ENCODE peak calls at places on chromosomes 4 and X, in ten cellular contexts. One of them, this sample, is unnamed.

GRCh38 chr4:137677851-137678250 is 145.6 kb upstream of the PCDH18 start:
- DNase-seq in BE2C: no peak
- DNase-seq in nephron progenitor cell: no peak
- DNase-seq in psoas muscle: no peak
- DNase-seq in IMR-90: peak
- DNase-seq in colonic mucosa: no peak
- DNase-seq in right lobe of liver: no peak
- DNase-seq in CD14-positive monocyte: no peak
- DNase-seq in fibroblast of pulmonary artery: peak
- DNase-seq in lung: no peak
- DNase-seq in this sample: no peak

GRCh38 chr4:2936773-2937145 is 26.4 kb downstream of the NOP14 start:
- DNase-seq in BE2C: peak
- DNase-seq in colonic mucosa: no peak
- DNase-seq in psoas muscle: no peak
- DNase-seq in nephron progenitor cell: no peak
- DNase-seq in right lobe of liver: peak
- DNase-seq in CD14-positive monocyte: no peak
- DNase-seq in IMR-90: peak
- DNase-seq in lung: no peak
- DNase-seq in fibroblast of pulmonary artery: peak
- DNase-seq in this sample: no peak

GRCh38 chr4:96052827-96053226 is 212.9 kb downstream of the PDHA2 start:
- DNase-seq in right lobe of liver: no peak
- DNase-seq in psoas muscle: no peak
- DNase-seq in CD14-positive monocyte: no peak
- DNase-seq in lung: no peak
- DNase-seq in BE2C: no peak
- DNase-seq in fibroblast of pulmonary artery: peak
- DNase-seq in nephron progenitor cell: no peak
- DNase-seq in colonic mucosa: no peak
- DNase-seq in IMR-90: no peak
- DNase-seq in this sample: no peak

GRCh38 chr4:127521463-127521862 is 111.3 kb upstream of the INTU start:
- DNase-seq in right lobe of liver: no peak
- DNase-seq in BE2C: no peak
- DNase-seq in CD14-positive monocyte: no peak
- DNase-seq in colonic mucosa: no peak
- DNase-seq in IMR-90: no peak
- DNase-seq in fibroblast of pulmonary artery: no peak
- DNase-seq in nephron progenitor cell: no peak
- DNase-seq in lung: no peak
- DNase-seq in psoas muscle: no peak
- DNase-seq in this sample: no peak

GRCh38 chr4:3374011-3374645 is 67.6 kb upstream of the HGFAC start:
- DNase-seq in IMR-90: no peak
- DNase-seq in lung: no peak
- DNase-seq in colonic mucosa: no peak
- DNase-seq in right lobe of liver: no peak
- DNase-seq in fibroblast of pulmonary artery: no peak
- DNase-seq in BE2C: no peak
- DNase-seq in psoas muscle: no peak
- DNase-seq in CD14-positive monocyte: no peak
- DNase-seq in nephron progenitor cell: no peak
- DNase-seq in this sample: no peak

GRCh38 chrX:132488092-132488749 is 617 bp downstream of the MBNL3 start:
- DNase-seq in nephron progenitor cell: no peak
- DNase-seq in IMR-90: peak
- DNase-seq in right lobe of liver: no peak
- DNase-seq in fibroblast of pulmonary artery: peak
- DNase-seq in CD14-positive monocyte: peak
- DNase-seq in lung: no peak
- DNase-seq in psoas muscle: no peak
- DNase-seq in colonic mucosa: no peak
- DNase-seq in BE2C: no peak
- DNase-seq in this sample: no peak

GRCh38 chr4:176444741-176445140 is 125.0 kb downstream of the SPCS3 start:
- DNase-seq in CD14-positive monocyte: no peak
- DNase-seq in lung: no peak
- DNase-seq in BE2C: no peak
- DNase-seq in fibroblast of pulmonary artery: peak
- DNase-seq in psoas muscle: no peak
- DNase-seq in nephron progenitor cell: no peak
- DNase-seq in IMR-90: peak
- DNase-seq in right lobe of liver: no peak
- DNase-seq in colonic mucosa: no peak
- DNase-seq in this sample: no peak

GRCh38 chr4:123623611-123624010 is 227.0 kb downstream of the SPRY1 start:
- DNase-seq in nephron progenitor cell: no peak
- DNase-seq in right lobe of liver: no peak
- DNase-seq in psoas muscle: no peak
- DNase-seq in lung: no peak
- DNase-seq in colonic mucosa: no peak
- DNase-seq in BE2C: no peak
- DNase-seq in IMR-90: no peak
- DNase-seq in CD14-positive monocyte: no peak
- DNase-seq in fibroblast of pulmonary artery: no peak
- DNase-seq in this sample: no peak

GRCh38 chr4:20760053-20760452 is 59.8 kb downstream of the PACRGL start:
- DNase-seq in fibroblast of pulmonary artery: peak
- DNase-seq in colonic mucosa: no peak
- DNase-seq in CD14-positive monocyte: no peak
- DNase-seq in nephron progenitor cell: no peak
- DNase-seq in right lobe of liver: no peak
- DNase-seq in BE2C: peak
- DNase-seq in psoas muscle: no peak
- DNase-seq in lung: no peak
- DNase-seq in IMR-90: no peak
- DNase-seq in this sample: no peak

GRCh38 chr4:53730431-53730830 is 139.1 kb upstream of the LNX1 start:
- DNase-seq in fibroblast of pulmonary artery: no peak
- DNase-seq in IMR-90: no peak
- DNase-seq in lung: no peak
- DNase-seq in BE2C: no peak
- DNase-seq in psoas muscle: no peak
- DNase-seq in CD14-positive monocyte: no peak
- DNase-seq in nephron progenitor cell: no peak
- DNase-seq in colonic mucosa: no peak
- DNase-seq in right lobe of liver: no peak
- DNase-seq in this sample: no peak

GRCh38 chrX:117376460-117376859 is 740.1 kb downstream of the KLHL13 start:
- DNase-seq in BE2C: no peak
- DNase-seq in fibroblast of pulmonary artery: no peak
- DNase-seq in lung: no peak
- DNase-seq in CD14-positive monocyte: no peak
- DNase-seq in nephron progenitor cell: no peak
- DNase-seq in colonic mucosa: no peak
- DNase-seq in right lobe of liver: no peak
- DNase-seq in psoas muscle: no peak
- DNase-seq in IMR-90: no peak
- DNase-seq in this sample: no peak

DNA sequence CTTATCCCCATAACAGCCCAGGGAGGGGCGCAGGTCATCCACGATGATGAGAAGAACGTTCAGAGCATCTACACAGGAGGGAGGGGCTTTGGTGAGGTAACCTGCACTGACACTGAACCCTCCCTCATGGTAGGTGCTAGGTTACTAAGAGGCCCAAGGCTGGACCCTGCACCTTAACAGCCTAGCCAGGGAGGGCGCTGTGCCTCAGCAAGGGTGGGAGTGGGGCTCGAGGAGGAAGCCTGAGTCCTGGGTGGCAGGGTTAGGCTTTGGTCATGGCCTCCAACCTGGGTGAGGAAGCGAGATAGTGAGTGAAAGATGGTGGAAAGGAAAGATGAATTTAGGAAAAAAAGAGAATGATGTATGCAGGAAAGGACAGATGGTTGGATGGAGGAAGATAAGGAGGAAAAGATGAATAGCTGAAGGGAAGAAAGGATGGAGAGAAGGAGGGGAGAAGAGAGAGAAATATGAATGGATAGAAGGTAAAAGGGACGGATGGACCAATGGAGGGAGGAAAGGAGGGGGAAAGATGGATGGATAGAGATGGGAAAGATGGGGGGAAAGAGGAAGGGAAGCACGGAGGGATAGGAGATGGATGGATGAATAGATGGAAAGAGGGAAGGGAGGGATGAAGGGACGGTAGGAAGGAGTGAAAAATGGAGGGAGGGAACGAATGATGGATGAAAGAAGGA is 736 bp downstream of the IDS start:
- DNase-seq in BE2C: peak
- DNase-seq in lung: no peak
- DNase-seq in CD14-positive monocyte: peak
- DNase-seq in fibroblast of pulmonary artery: no peak
- DNase-seq in nephron progenitor cell: peak
- DNase-seq in colonic mucosa: no peak
- DNase-seq in IMR-90: no peak
- DNase-seq in right lobe of liver: no peak
- DNase-seq in psoas muscle: no peak
- DNase-seq in this sample: no peak
- TF ChIP-seq CTCF in BE2C: peak
- TF ChIP-seq CTCF in lung: no peak
- TF ChIP-seq CTCF in CD14-positive monocyte: peak
- TF ChIP-seq CTCF in fibroblast of pulmonary artery: no peak
- TF ChIP-seq CTCF in nephron progenitor cell: no peak
- TF ChIP-seq CTCF in colonic mucosa: no peak
- TF ChIP-seq CTCF in IMR-90: peak
- TF ChIP-seq CTCF in right lobe of liver: no peak
- TF ChIP-seq CTCF in psoas muscle: no peak
- TF ChIP-seq CTCF in this sample: no peak

GRCh38 chrX:112997991-112998390 is 157.4 kb upstream of the AMOT start:
- DNase-seq in lung: no peak
- DNase-seq in IMR-90: no peak
- DNase-seq in CD14-positive monocyte: no peak
- DNase-seq in nephron progenitor cell: no peak
- DNase-seq in colonic mucosa: no peak
- DNase-seq in fibroblast of pulmonary artery: no peak
- DNase-seq in psoas muscle: no peak
- DNase-seq in BE2C: no peak
- DNase-seq in right lobe of liver: no peak
- DNase-seq in this sample: no peak

GRCh38 chrX:113001836-113002235 is 161.2 kb upstream of the AMOT start:
- DNase-seq in nephron progenitor cell: no peak
- DNase-seq in fibroblast of pulmonary artery: no peak
- DNase-seq in CD14-positive monocyte: no peak
- DNase-seq in IMR-90: no peak
- DNase-seq in psoas muscle: no peak
- DNase-seq in colonic mucosa: no peak
- DNase-seq in lung: no peak
- DNase-seq in BE2C: no peak
- DNase-seq in right lobe of liver: no peak
- DNase-seq in this sample: no peak
- TF ChIP-seq CTCF in nephron progenitor cell: peak
- TF ChIP-seq CTCF in fibroblast of pulmonary artery: no peak
- TF ChIP-seq CTCF in CD14-positive monocyte: no peak
- TF ChIP-seq CTCF in IMR-90: no peak
- TF ChIP-seq CTCF in psoas muscle: no peak
- TF ChIP-seq CTCF in colonic mucosa: no peak
- TF ChIP-seq CTCF in lung: no peak
- TF ChIP-seq CTCF in BE2C: peak
- TF ChIP-seq CTCF in right lobe of liver: no peak
- TF ChIP-seq CTCF in this sample: no peak

DNA sequence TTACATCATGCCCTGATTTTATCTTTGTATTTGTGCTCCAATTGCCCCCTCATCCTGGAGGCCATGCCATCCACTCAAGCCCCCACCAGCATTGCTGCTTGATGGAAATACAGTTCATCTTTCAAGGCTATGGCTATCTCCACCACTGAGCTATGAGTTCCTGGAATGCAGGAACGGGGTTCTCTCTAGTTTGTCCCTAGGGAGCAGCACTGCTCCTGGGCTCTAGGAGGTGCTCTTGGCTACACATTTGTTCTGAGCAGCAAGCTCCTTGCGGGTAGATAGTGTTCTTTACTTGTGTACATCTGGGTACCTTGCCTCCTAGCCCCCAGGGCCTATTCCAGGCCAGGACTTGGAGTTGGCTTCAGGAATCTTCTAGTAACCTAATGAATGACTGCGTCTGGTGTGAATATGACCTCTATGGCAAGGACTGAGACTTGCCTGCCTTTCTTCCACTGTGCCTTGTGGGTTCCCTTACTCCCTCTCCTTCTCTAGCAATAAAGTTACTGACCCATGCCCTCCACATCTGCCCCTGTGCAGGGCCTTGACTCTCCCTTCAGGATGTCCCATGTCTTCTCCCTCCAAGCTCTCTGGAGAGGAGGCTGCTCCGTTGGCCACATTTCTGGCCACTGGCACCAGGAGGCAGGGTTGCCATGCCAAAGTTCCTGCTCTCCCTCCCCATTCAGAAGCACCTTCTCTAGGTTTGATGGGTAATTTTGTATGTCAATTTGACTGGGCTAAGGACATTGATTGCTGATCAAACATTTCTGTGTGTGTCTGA is 7.6 kb downstream of the CITED1 start:
- DNase-seq in colonic mucosa: no peak
- DNase-seq in lung: peak
- DNase-seq in CD14-positive monocyte: no peak
- DNase-seq in nephron progenitor cell: no peak
- DNase-seq in BE2C: no peak
- DNase-seq in fibroblast of pulmonary artery: peak
- DNase-seq in psoas muscle: no peak
- DNase-seq in IMR-90: no peak
- DNase-seq in right lobe of liver: no peak
- DNase-seq in this sample: peak
- TF ChIP-seq CTCF in colonic mucosa: peak
- TF ChIP-seq CTCF in lung: no peak
- TF ChIP-seq CTCF in CD14-positive monocyte: peak
- TF ChIP-seq CTCF in nephron progenitor cell: no peak
- TF ChIP-seq CTCF in BE2C: peak
- TF ChIP-seq CTCF in fibroblast of pulmonary artery: peak
- TF ChIP-seq CTCF in psoas muscle: no peak
- TF ChIP-seq CTCF in IMR-90: peak
- TF ChIP-seq CTCF in right lobe of liver: peak
- TF ChIP-seq CTCF in this sample: no peak

DNA sequence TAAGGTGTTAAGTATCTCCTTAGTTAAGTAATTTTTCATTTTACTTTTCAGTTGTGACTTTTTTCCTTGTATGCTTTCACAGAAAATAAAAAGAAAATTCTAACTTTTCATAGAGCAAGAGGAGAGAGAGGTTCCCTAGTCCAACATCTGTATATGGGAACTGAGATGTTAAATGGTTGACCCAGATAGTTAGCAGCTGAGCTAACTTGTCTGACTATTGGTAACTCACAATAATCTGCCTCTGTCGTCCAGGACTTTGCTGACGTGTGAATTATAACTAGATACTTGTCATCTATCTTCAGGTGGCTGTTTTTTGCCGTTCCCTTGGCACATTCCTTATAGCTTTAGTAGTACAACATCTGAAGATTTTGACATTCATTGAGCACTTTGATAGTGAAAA is 29.9 kb downstream of the TBC1D19 start:
- DNase-seq in BE2C: no peak
- DNase-seq in CD14-positive monocyte: no peak
- DNase-seq in fibroblast of pulmonary artery: no peak
- DNase-seq in right lobe of liver: no peak
- DNase-seq in psoas muscle: no peak
- DNase-seq in IMR-90: no peak
- DNase-seq in colonic mucosa: no peak
- DNase-seq in nephron progenitor cell: no peak
- DNase-seq in lung: no peak
- DNase-seq in this sample: no peak
- TF ChIP-seq CTCF in BE2C: no peak
- TF ChIP-seq CTCF in CD14-positive monocyte: no peak
- TF ChIP-seq CTCF in fibroblast of pulmonary artery: no peak
- TF ChIP-seq CTCF in right lobe of liver: no peak
- TF ChIP-seq CTCF in psoas muscle: no peak
- TF ChIP-seq CTCF in IMR-90: no peak
- TF ChIP-seq CTCF in colonic mucosa: no peak
- TF ChIP-seq CTCF in nephron progenitor cell: no peak
- TF ChIP-seq CTCF in lung: no peak
- TF ChIP-seq CTCF in this sample: no peak

This sample was measured in osteocyte.